ENCODE peak calls at places on chromosomes 3 and 15, in four cellular contexts. R is caudate nucleus, B is WERI-Rb-1, V is GM23248. N is an unnamed sample.

GRCh38 chr3:27451261-27451660 is 32.9 kb downstream of the SLC4A7 start:
- DNase-seq in R (no peak), B (no peak), V (no peak), N (no peak)

GRCh38 chr3:100650651-100651611 is 41.5 kb downstream of the ADGRG7 start:
- DNase-seq in R (no peak), B (no peak), V (peak; percentile 89), N (peak; percentile 16)

GRCh38 chr3:79729096-79729495 is 38.7 kb downstream of the ROBO1 start:
- DNase-seq in R (no peak), B (no peak), V (peak; percentile 2), N (no peak)

GRCh38 chr3:59803269-59803668 is 753.4 kb upstream of the CFAP20DC start:
- DNase-seq in R (no peak), B (no peak), V (no peak), N (no peak)

GRCh38 chr15:31433101-31433500 is 106.5 kb downstream of the KLF13 start:
- DNase-seq in R (no peak), B (no peak), V (peak; percentile 42), N (no peak)

GRCh38 chr3:62445267-62445666 is 71.9 kb upstream of the FEZF2 start:
- DNase-seq in R (no peak), B (no peak), V (peak; percentile 23), N (no peak)

GRCh38 chr3:11555823-11556222 is 87.9 kb downstream of the VGLL4 start:
- DNase-seq in R (no peak), B (no peak), V (no peak), N (no peak)

GRCh38 chr3:148642214-148642613 is 55.5 kb upstream of the AGTR1 start:
- DNase-seq in R (no peak), B (no peak), V (peak; percentile 24), N (no peak)

DNA sequence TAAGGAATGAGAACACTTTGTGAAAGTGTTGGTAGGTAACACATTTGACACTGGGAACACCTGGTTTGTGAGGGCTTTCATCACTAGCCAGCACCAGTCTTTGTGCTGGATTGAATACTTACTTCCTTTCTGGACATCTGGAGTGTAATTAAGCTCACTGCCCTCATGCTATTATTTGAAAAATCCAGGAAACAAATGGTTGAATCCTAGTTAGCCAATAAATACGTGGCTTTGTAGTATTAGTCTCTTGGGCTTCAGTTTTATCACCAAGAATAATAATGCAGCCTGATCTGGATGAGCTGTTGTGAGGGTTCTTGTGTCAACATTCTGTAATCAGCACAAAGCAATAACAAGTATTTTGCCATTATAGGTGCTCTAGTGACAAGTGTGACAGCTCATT is 12.9 kb downstream of the CCDC80 start:
- DNase-seq in R (no peak), B (no peak), V (no peak), N (no peak)
- H3K27ac ChIP-seq in R (no peak overlapping the region), B (no peak overlapping the region), V (peak overlapping the region; percentile 95), N (no peak overlapping the region)

GRCh38 chr3:156981005-156981404 is 154.9 kb downstream of the LEKR1 start:
- DNase-seq in R (no peak), B (no peak), V (no peak), N (no peak)
- H3K27ac ChIP-seq in R (no peak overlapping the region), B (no peak overlapping the region), V (no peak overlapping the region), N (no peak overlapping the region)

DNA sequence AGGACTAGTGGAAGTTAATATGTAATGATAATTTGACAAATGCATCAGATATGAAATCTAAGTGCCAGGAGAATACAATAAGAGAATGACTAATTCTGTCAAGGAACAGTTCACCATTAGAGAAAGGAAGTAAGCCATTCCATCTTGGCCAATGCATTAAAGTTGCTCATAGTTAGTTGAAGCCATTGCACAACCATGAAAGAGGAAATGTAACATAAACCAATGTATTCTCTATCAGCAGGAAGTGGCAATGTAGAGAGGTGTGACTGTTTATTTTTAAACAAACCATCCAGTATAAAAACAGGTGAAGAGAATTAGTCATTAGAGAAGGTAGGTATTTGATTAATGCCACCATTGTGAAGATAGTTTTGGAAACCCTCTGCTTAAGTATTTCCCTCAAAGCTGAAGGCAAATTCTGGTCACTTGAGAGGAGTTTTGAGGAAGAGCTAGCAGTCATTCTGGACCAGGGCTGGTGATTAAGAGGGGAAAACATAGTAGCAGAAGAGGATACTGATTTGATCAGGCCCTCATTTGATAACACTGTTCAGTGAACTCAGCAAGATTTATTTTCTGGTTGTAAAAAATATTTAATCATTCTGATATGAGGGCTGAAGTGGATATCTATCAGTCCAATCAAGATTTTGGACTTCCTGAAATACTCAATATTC is 10.8 kb upstream of the ANXA2 start:
- DNase-seq in R (no peak), B (no peak), V (peak; percentile 92), N (peak; percentile 97)
- H3K27ac ChIP-seq in R (no peak overlapping the region), B (no peak overlapping the region), V (peak overlapping the region; percentile 57), N (peak overlapping the region; percentile 100)

GRCh38 chr3:16102905-16103364 is 71.5 kb upstream of the GALNT15 start:
- DNase-seq in R (no peak), B (no peak), V (peak; percentile 90), N (no peak)

GRCh38 chr3:16102187-16102561 is 72.3 kb upstream of the GALNT15 start:
- DNase-seq in R (no peak), B (no peak), V (no peak), N (no peak)

GRCh38 chr3:16104161-16104560 is 70.3 kb upstream of the GALNT15 start:
- DNase-seq in R (no peak), B (no peak), V (no peak), N (no peak)

GRCh38 chr3:16103472-16103871 is 71.0 kb upstream of the GALNT15 start:
- DNase-seq in R (no peak), B (no peak), V (peak; percentile 90), N (no peak)

DNA sequence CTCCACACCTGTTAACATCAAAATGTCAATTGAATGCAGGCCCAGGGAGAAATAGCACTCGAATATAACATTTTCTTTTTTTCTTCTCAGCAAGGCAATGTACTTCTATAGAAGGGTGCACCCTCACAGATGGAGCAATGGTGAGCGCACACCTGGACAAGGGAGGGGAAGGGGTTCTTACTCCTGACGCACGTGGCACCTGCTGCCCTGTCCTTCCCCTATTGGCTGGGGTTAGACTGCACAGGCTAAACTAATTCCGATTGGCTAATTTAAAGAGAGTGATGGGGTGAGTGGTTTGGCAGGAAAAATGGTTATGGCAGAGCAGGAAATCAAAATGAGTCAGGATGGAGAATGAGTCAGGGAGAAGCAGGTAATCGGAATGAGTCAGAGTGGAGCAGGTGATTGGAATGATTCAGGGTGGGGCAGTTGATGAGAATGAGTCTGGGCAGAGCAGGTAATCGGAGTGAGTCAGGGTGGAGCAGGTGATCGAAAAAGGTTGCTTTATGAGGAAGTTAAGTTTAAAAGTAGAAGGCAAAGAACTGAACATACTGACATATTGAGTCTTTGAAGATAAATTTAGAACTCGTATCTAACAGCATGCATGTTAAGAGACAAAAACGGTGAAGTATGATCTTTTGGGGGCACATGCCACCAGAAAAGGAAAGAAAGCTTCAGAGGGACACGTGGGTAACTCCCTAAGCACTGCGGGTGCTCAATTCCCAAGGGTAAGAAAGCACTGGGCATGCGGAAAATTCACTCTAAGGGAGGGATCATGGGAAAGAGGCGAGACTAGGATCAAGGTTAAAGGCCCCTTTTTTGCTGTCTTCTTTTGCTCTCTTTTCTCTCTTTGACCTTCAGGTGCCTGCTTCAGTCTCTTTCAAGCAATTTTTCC is 72.9 kb upstream of the GALNT15 start:
- DNase-seq in R (peak; percentile 94), B (no peak), V (peak; percentile 35), N (peak; percentile 98)
- H3K27ac ChIP-seq in R (peak overlapping the region; percentile 75), B (no peak overlapping the region), V (peak overlapping the region; percentile 90), N (peak overlapping the region; percentile 97)

GRCh38 chr3:78115983-78116382 is 1076.1 kb downstream of the ROBO2 start:
- DNase-seq in R (no peak), B (no peak), V (no peak), N (no peak)

GRCh38 chr3:78116874-78117273 is 1077.0 kb downstream of the ROBO2 start:
- DNase-seq in R (no peak), B (no peak), V (no peak), N (no peak)

DNA sequence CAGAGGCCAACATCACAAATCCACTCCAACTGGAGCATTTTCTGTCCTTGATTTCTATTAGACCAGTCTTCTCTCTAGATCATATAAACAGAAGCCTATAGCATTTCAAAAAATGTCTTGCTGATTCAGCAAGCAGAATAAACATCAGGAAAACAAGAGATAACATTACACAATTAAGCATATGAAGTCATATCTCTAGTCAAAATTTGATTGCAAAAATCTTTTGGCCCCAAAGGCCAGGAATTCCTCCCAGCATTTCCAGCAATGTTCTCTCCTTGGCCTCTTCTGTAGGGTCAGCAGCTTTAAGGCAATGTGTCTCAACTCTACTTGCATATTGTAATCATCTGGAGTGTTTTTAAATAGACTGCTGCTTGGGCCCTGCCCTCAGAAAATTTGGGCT is 1072.4 kb downstream of the ROBO2 start:
- DNase-seq in R (no peak), B (no peak), V (no peak), N (no peak)
- H3K27ac ChIP-seq in R (no peak overlapping the region), B (no peak overlapping the region), V (no peak overlapping the region), N (no peak overlapping the region)

GRCh38 chr3:177724020-177724638 is 526.8 kb upstream of the TBL1XR1 start:
- DNase-seq in R (peak; percentile 46), B (no peak), V (no peak), N (no peak)

GRCh38 chr3:177726807-177727206 is 529.5 kb upstream of the TBL1XR1 start:
- DNase-seq in R (no peak), B (no peak), V (no peak), N (no peak)

GRCh38 chr3:177722386-177722785 is 525.1 kb upstream of the TBL1XR1 start:
- DNase-seq in R (no peak), B (no peak), V (no peak), N (no peak)

GRCh38 chr3:177721864-177722370 is 524.6 kb upstream of the TBL1XR1 start:
- DNase-seq in R (no peak), B (no peak), V (no peak), N (no peak)

GRCh38 chr3:177725165-177725564 is 527.9 kb upstream of the TBL1XR1 start:
- DNase-seq in R (no peak), B (no peak), V (no peak), N (no peak)
- H3K27ac ChIP-seq in R (no peak overlapping the region), B (no peak overlapping the region), V (no peak overlapping the region), N (no peak overlapping the region)

N was measured in epithelial cell of prostate.